ENCODE peak calls at places on chromosomes 12 and 14, in six cellular contexts. C is GM12864, Y is psoas muscle, S is stomach, R is AG04450, O is choroid plexus epithelial cell. L is an unnamed sample.

GRCh38 chr12:15527201-15527782 is 205.0 kb downstream of the PTPRO start:
- DNase-seq in R (no peak), O (peak), S (peak), Y (peak), C (no peak), L (no peak)

GRCh38 chr14:74029136-74029535 is 10.0 kb downstream of the BBOF1 start:
- DNase-seq in S (no peak), O (no peak), R (no peak), C (no peak), Y (no peak), L (no peak)

GRCh38 chr12:52041032-52041431 is 10.2 kb upstream of the NR4A1 start:
- DNase-seq in S (no peak), R (no peak), Y (no peak), C (no peak), O (no peak), L (no peak)

GRCh38 chr12:9646794-9647622 is 22.5 kb upstream of the CLEC2D start:
- DNase-seq in Y (no peak), S (no peak), O (peak), R (no peak), C (no peak), L (no peak)

GRCh38 chr12:33825986-33826602 is 196.2 kb upstream of the ALG10 start:
- DNase-seq in S (no peak), R (no peak), C (no peak), Y (no peak), O (no peak), L (no peak)

GRCh38 chr14:30297856-30298255 is 261.1 kb upstream of the G2E3 start:
- DNase-seq in Y (no peak), C (no peak), S (no peak), O (no peak), R (no peak), L (no peak)

GRCh38 chr12:69054343-69055056 is 121.5 kb upstream of the CPM start:
- DNase-seq in S (no peak), C (no peak), Y (no peak), R (no peak), O (no peak), L (no peak)

GRCh38 chr12:21144309-21144708 is 13.3 kb downstream of the SLCO1B1 start:
- DNase-seq in R (no peak), O (no peak), Y (no peak), C (no peak), S (no peak), L (no peak)

GRCh38 chr14:93369393-93370266 is 22.6 kb downstream of the COX8C start:
- DNase-seq in C (peak), S (no peak), O (no peak), R (no peak), Y (no peak), L (peak)

GRCh38 chr12:121866331-121866730 is 7.7 kb upstream of the HPD start:
- DNase-seq in R (peak), S (no peak), Y (no peak), C (no peak), O (no peak), L (no peak)

GRCh38 chr14:100593751-100594624 is 6.8 kb upstream of the BEGAIN start:
- DNase-seq in Y (peak), C (no peak), O (no peak), S (no peak), R (no peak), L (no peak)

GRCh38 chr12:125340791-125341190 is 275.6 kb downstream of the AACS start:
- DNase-seq in Y (no peak), R (no peak), O (peak), C (no peak), S (no peak), L (no peak)

GRCh38 chr12:76704693-76705092 is 59.2 kb upstream of the ZDHHC17 start:
- DNase-seq in C (no peak), O (no peak), R (no peak), Y (no peak), S (no peak), L (no peak)

GRCh38 chr12:28409892-28410291 is 219.6 kb downstream of the CCDC91 start:
- DNase-seq in R (no peak), S (no peak), C (no peak), O (peak), Y (no peak), L (no peak)

GRCh38 chr14:53127151-53127550 is 26.0 kb downstream of the DDHD1 start:
- DNase-seq in C (no peak), Y (no peak), R (no peak), S (no peak), O (no peak), L (no peak)

GRCh38 chr14:65361920-65362319 is 50.6 kb upstream of the FUT8 start:
- DNase-seq in Y (peak), O (peak), S (peak), R (peak), C (no peak), L (no peak)

GRCh38 chr14:31326111-31326510 is 94.2 kb downstream of the HEATR5A start:
- DNase-seq in O (peak), Y (no peak), R (no peak), C (no peak), S (no peak), L (no peak)

GRCh38 chr12:53056296-53056695 is 6.4 kb downstream of the TNS2 start:
- DNase-seq in S (no peak), R (no peak), O (peak), Y (no peak), C (no peak), L (no peak)

GRCh38 chr14:22588419-22589095 is 467 bp downstream of the DAD1 start:
- DNase-seq in O (no peak), S (no peak), C (no peak), Y (no peak), R (no peak), L (no peak)

GRCh38 chr14:30971586-30971985 is 53.9 kb upstream of the AP4S1 start:
- DNase-seq in R (no peak), S (no peak), O (no peak), C (no peak), Y (no peak), L (no peak)

GRCh38 chr14:47500369-47500768 is 175.0 kb downstream of the MDGA2 start:
- DNase-seq in S (no peak), O (no peak), C (no peak), Y (no peak), R (no peak), L (no peak)

DNA sequence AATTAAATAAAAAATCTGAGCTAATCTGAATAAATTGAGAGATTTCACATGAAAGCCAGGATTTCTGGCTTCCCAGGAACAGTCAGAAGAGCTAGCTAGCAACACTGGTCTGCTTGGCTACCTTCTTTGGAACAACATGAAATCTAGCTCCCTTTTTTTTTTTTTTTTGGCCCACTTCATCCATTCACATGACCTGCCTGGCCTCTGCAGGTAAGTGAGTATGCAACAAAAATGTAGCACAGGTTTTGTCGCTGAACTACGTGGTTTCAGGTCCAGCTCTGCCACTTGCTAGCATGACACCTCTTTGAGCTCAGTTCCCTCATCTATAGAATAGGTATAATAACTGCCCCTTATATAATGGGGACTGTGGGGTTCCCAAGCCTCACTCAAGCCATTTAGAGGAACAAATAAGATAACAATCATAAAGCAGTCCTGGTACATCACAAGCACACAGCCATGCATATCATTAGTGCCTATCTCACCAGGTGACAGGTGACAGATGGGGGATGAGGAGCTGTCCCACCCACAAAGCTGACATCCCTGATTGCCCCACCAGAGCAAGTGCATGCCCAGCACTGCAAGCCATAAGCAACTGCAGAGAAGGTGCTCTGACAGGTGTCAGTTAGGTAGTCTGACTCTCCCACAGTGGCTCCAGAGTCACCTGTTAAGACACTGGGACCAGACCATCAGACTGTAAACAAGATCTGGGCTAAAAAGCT is 25.6 kb downstream of the PXN start:
- DNase-seq in O (no peak), Y (no peak), S (no peak), R (no peak), C (no peak), L (no peak)
- TF ChIP-seq CTCF in O (no peak), Y (no peak), S (no peak), R (no peak), C (no peak), L (no peak)

DNA sequence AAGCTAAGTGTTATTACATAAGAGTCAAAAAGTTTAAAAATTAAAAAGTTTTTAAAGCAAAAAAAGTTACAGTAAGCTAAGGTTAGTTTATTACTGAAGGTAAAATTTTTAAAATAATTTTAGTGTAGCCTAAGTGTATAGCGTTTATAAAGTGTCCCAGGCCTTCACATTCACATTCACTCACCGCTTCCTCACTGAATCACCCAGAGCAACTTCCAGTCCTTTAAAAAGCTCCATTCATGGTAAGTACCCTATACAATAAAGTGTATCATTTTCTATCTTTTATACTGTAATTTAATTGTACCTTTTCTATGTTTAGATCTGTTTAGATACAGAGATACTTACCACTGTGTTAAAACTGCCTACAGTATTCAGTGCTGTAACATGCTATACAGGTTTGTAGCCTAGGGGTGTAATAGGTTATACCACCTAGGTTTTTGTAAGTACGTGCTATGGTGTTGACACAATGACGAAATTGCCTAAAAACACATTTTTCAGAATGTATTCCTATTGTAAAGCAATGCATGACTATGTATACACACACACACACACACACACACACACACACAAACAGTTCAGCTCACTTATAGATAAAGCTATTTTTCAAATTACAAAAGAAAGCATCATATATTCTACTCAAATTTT is 3.7 kb downstream of the CLEC14A start:
- DNase-seq in S (no peak), Y (no peak), C (no peak), O (no peak), R (no peak), L (no peak)
- H3K4me3 ChIP-seq in S (peak), Y (peak), C (no peak), O (no peak), R (no peak), L (peak)

GRCh38 chr12:56041579-56042429 is at the start of gene RPS26:
- DNase-seq in R (peak), C (peak), O (peak), S (peak), Y (peak), L (peak)

GRCh38 chr12:56042430-56043203 is 899 bp downstream of the RPS26 start:
- DNase-seq in Y (no peak), S (no peak), C (no peak), R (no peak), O (peak), L (no peak)

GRCh38 chr12:56040151-56040550 is 1.6 kb upstream of the RPS26 start:
- DNase-seq in S (no peak), O (no peak), C (no peak), R (no peak), Y (no peak), L (no peak)

GRCh38 chr12:56038022-56038665 is 3.6 kb upstream of the RPS26 start:
- DNase-seq in S (no peak), R (no peak), O (no peak), C (no peak), Y (no peak), L (no peak)

DNA sequence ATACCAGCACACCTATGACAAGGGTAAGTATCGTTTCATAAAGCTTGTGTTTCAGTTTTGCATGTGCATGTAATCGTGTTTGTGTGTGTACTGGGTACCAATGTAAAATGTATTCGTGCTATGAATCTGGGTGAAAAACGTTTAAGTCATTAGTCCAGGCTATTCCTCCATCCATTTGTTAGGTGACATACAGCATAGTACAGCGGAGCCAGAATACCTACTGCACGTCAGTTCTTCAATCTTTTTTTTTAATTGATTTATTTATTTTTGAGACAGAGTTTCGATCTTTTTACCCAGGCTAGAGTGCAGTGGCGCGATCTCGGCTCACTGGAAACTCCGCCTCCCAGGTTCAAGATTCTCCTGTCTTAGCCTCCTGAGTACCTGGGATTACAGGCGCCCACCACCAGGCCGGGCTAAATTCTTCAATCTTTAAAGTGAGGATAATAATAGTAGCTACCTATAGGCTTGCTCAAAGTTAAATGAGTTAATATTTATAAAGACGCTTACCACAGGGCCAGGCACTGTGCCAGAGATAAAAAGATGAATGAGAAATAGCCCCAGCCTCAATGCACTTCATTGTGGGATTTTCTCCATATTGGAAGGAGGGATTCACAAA is 647 bp upstream of the RPS26 start:
- DNase-seq in C (no peak), R (no peak), O (no peak), Y (no peak), S (no peak), L (peak)
- TF ChIP-seq CTCF in C (no peak), R (no peak), O (no peak), Y (no peak), S (peak), L (peak)

GRCh38 chr14:36507847-36508417 is 12.1 kb downstream of the NKX2-1 start:
- DNase-seq in O (no peak), C (no peak), Y (no peak), R (no peak), S (no peak), L (no peak)
- H3K4me3 ChIP-seq in O (no peak), C (no peak), Y (no peak), R (no peak), S (no peak), L (no peak)

DNA sequence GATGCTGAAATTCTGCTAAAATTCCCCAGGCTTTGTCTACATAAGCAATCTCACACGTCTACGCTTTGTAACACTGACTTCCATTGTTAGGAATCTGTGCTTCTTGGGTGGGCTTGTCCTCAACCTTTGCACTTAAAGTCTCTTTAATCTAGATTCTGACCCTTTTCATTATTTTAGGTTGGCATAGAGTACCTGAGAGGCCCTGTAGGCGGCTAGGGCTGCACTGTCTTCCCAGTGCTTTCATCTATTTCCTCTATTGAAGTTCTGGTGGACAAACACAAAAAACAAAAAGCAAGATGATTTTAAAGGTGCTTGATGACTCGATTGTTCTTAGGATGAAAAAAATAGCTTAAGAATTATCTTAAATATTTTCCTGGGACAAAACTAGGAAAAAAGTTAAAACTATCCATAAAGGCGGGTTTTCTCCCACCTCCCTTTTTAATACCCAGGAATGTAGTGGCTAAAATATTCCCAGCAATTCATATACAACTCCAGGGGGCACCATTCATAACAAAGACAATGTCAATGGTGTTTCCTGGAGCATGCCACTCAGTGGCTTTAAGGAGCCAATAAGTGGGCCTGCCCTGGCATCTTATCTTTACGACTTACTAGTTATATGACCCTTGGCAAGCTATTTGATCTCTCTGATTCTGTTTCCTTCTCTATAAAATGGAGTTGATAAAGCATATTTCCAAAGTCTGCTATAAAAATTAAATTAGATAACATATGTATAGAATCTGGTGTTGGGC is 197.5 kb downstream of the STXBP6 start:
- DNase-seq in R (no peak), O (no peak), C (no peak), S (no peak), Y (no peak), L (peak)
- TF ChIP-seq CTCF in R (peak), O (no peak), C (no peak), S (no peak), Y (no peak), L (peak)